ENCODE peak calls at places on chromosomes 6 and 20, in ten cellular contexts. W, Y, R, G, B, T, I, M, Z and F are unnamed samples.
A peak's percentile ranks its signal among the peaks of the same experiment; 100 is the strongest.

GRCh38 chr20:50062006-50062838 is 50.7 kb downstream of the UBE2V1 start:
- DNase-seq in M (no peak), R (no peak), W (no peak), B (no peak), T (no peak), Z (no peak), I (no peak), G (no peak), Y (no peak), F (no peak)

GRCh38 chr6:15171026-15171425 is 74.8 kb upstream of the JARID2 start:
- DNase-seq in B (no peak), M (no peak), Y (no peak), I (no peak), G (no peak), R (no peak), Z (no peak), W (no peak), T (no peak), F (no peak)

GRCh38 chr6:31143148-31143547 is 4.3 kb upstream of the PSORS1C2 start:
- DNase-seq in Z (no peak), G (no peak), T (peak; percentile 92), I (no peak), R (peak; percentile 87), M (peak; percentile 78), Y (peak; percentile 32), B (no peak), W (peak; percentile 50), F (no peak)

GRCh38 chr6:1729133-1729751 is 119.5 kb downstream of the FOXC1 start:
- DNase-seq in G (no peak), Y (no peak), T (no peak), M (no peak), I (no peak), Z (no peak), R (no peak), B (no peak), W (no peak), F (no peak)

GRCh38 chr6:79631800-79632172 is 657 bp downstream of the SH3BGRL2 start:
- DNase-seq in I (no peak), W (no peak), R (no peak), T (peak; percentile 5), B (no peak), G (no peak), M (no peak), Z (no peak), Y (no peak), F (no peak)

GRCh38 chr6:88895911-88896310 is 67.5 kb downstream of the RNGTT start:
- DNase-seq in G (no peak), B (no peak), R (no peak), W (no peak), Z (no peak), I (no peak), Y (no peak), M (no peak), T (no peak), F (no peak)

GRCh38 chr6:138107078-138107751 is at the start of gene PERP:
- DNase-seq in W (peak; percentile 67), Y (no peak), R (peak; percentile 76), M (peak; percentile 38), T (peak; percentile 84), B (peak; percentile 29), Z (peak; percentile 65), G (no peak), I (no peak), F (peak; percentile 62)

GRCh38 chr6:41712651-41713103 is 22.7 kb downstream of the TFEB start:
- DNase-seq in B (no peak), R (peak; percentile 84), Y (no peak), W (peak; percentile 83), I (no peak), Z (no peak), M (no peak), G (no peak), T (no peak), F (no peak)

GRCh38 chr20:17761612-17762011 is 61.8 kb downstream of the BANF2 start:
- DNase-seq in T (no peak), W (no peak), M (no peak), I (no peak), B (no peak), Z (no peak), R (no peak), G (peak; percentile 28), Y (no peak), F (no peak)

GRCh38 chr6:119324718-119325117 is 24.8 kb downstream of the MAN1A1 start:
- DNase-seq in I (no peak), R (no peak), Z (no peak), M (no peak), B (no peak), W (no peak), G (no peak), Y (no peak), T (no peak), F (no peak)